ENCODE peak calls at places on chromosomes 5 and 9, in ten cellular contexts. U is cardiac muscle cell, Z is dorsolateral prefrontal cortex, A is mammary epithelial cell, G is lower lobe of right lung, Q is GM12878, I is neural progenitor cell, H is testis, B is psoas muscle, N is upper lobe of left lung. P is an unnamed sample.

GRCh38 chr9:131578778-131579504 is 33.6 kb downstream of the PRRT1B start:
- DNase-seq in U (no peak), Z (no peak), A (no peak), G (no peak), Q (peak), I (no peak), H (peak), B (no peak), N (peak), P (no peak)

GRCh38 chr5:146731909-146732659 is 146.5 kb downstream of the PPP2R2B start:
- DNase-seq in U (no peak), Z (no peak), A (peak), G (no peak), Q (no peak), I (no peak), H (no peak), B (no peak), N (no peak), P (peak)

GRCh38 chr5:175517824-175518450 is 39.6 kb downstream of the SFXN1 start:
- DNase-seq in U (no peak), Z (peak), A (peak), G (no peak), Q (no peak), I (no peak), H (no peak), B (no peak), N (no peak), P (peak)

GRCh38 chr5:36403601-36404311 is 102.1 kb upstream of the RANBP3L start:
- DNase-seq in U (no peak), Z (peak), A (no peak), G (no peak), Q (no peak), I (no peak), H (peak), B (peak), N (no peak), P (peak)

GRCh38 chr5:81854485-81854884 is 103.6 kb upstream of the SSBP2 start:
- DNase-seq in U (no peak), Z (no peak), A (no peak), G (no peak), Q (no peak), I (no peak), H (no peak), B (no peak), N (no peak), P (no peak)

GRCh38 chr5:94993501-94993900 is 291.4 kb downstream of the MCTP1 start:
- DNase-seq in U (no peak), Z (no peak), A (no peak), G (no peak), Q (no peak), I (peak), H (no peak), B (no peak), N (no peak), P (no peak)

GRCh38 chr9:127066775-127067111 is 55.7 kb downstream of the ANGPTL2 start:
- DNase-seq in U (no peak), Z (no peak), A (no peak), G (no peak), Q (no peak), I (no peak), H (no peak), B (no peak), N (no peak), P (peak)

GRCh38 chr5:108303611-108304010 is 78.3 kb downstream of the FBXL17 start:
- DNase-seq in U (no peak), Z (no peak), A (peak), G (no peak), Q (no peak), I (no peak), H (no peak), B (no peak), N (no peak), P (no peak)

GRCh38 chr9:137985637-137986071 is 108.1 kb downstream of the CACNA1B start:
- DNase-seq in U (no peak), Z (peak), A (no peak), G (no peak), Q (no peak), I (no peak), H (no peak), B (no peak), N (peak), P (no peak)

GRCh38 chr5:88051148-88051547 is 217.5 kb downstream of the TMEM161B start:
- DNase-seq in U (no peak), Z (no peak), A (no peak), G (no peak), Q (no peak), I (no peak), H (no peak), B (no peak), N (no peak), P (no peak)

GRCh38 chr5:169435506-169436230 is 134.7 kb upstream of the SLIT3 start:
- DNase-seq in U (no peak), Z (no peak), A (no peak), G (no peak), Q (no peak), I (no peak), H (no peak), B (no peak), N (no peak), P (no peak)

GRCh38 chr5:4627887-4628286 is 512.2 kb upstream of the ADAMTS16 start:
- DNase-seq in U (no peak), Z (no peak), A (no peak), G (no peak), Q (no peak), I (no peak), H (no peak), B (no peak), N (no peak), P (no peak)

GRCh38 chr9:117340422-117340821 is 74.4 kb downstream of the ASTN2 start:
- DNase-seq in U (peak), Z (no peak), A (no peak), G (no peak), Q (no peak), I (no peak), H (no peak), B (no peak), N (no peak), P (no peak)

GRCh38 chr9:8660383-8660782 is 860.8 kb upstream of the DMAC1 start:
- DNase-seq in U (peak), Z (no peak), A (no peak), G (no peak), Q (no peak), I (no peak), H (peak), B (peak), N (no peak), P (peak)

GRCh38 chr5:143434261-143435206 is 31.0 kb upstream of the NR3C1 start:
- DNase-seq in U (no peak), Z (no peak), A (no peak), G (no peak), Q (no peak), I (no peak), H (no peak), B (peak), N (no peak), P (no peak)

GRCh38 chr5:53019320-53019719 is 30.2 kb downstream of the ITGA2 start:
- DNase-seq in U (no peak), Z (no peak), A (peak), G (no peak), Q (no peak), I (no peak), H (no peak), B (no peak), N (no peak), P (peak)

GRCh38 chr5:60945760-60946253 is 802 bp downstream of the NDUFAF2 start:
- DNase-seq in U (peak), Z (no peak), A (peak), G (no peak), Q (peak), I (peak), H (peak), B (peak), N (peak), P (peak)

GRCh38 chr9:127919253-127919815 is 2.5 kb upstream of the ST6GALNAC4 start:
- DNase-seq in U (no peak), Z (peak), A (peak), G (peak), Q (no peak), I (no peak), H (no peak), B (peak), N (no peak), P (peak)

GRCh38 chr9:122506964-122507363 is 3.6 kb upstream of the OR1J2 start:
- DNase-seq in U (no peak), Z (no peak), A (no peak), G (no peak), Q (no peak), I (no peak), H (no peak), B (no peak), N (no peak), P (no peak)

GRCh38 chr5:10503997-10504761 is 59.7 kb upstream of the ANKRD33B start:
- DNase-seq in U (peak), Z (no peak), A (no peak), G (no peak), Q (no peak), I (no peak), H (no peak), B (no peak), N (no peak), P (no peak)

GRCh38 chr9:133974631-133975341 is 17.3 kb downstream of the VAV2 start:
- DNase-seq in U (no peak), Z (no peak), A (no peak), G (peak), Q (no peak), I (no peak), H (no peak), B (peak), N (no peak), P (no peak)

GRCh38 chr5:36710039-36710438 is 103.6 kb downstream of the SLC1A3 start:
- DNase-seq in U (no peak), Z (no peak), A (no peak), G (no peak), Q (no peak), I (no peak), H (no peak), B (no peak), N (no peak), P (no peak)

GRCh38 chr5:79181419-79182022 is 54.4 kb upstream of the JMY start:
- DNase-seq in U (peak), Z (no peak), A (peak), G (no peak), Q (no peak), I (no peak), H (no peak), B (no peak), N (no peak), P (no peak)

GRCh38 chr9:98550206-98550820 is 158.4 kb downstream of the GABBR2 start:
- DNase-seq in U (no peak), Z (no peak), A (no peak), G (no peak), Q (no peak), I (no peak), H (no peak), B (no peak), N (no peak), P (peak)

GRCh38 chr9:124809741-124810500 is 33.0 kb downstream of the OLFML2A start:
- DNase-seq in U (no peak), Z (no peak), A (no peak), G (no peak), Q (no peak), I (no peak), H (no peak), B (no peak), N (peak), P (no peak)

GRCh38 chr5:171913987-171914273 is 92.5 kb downstream of the FBXW11 start:
- DNase-seq in U (no peak), Z (no peak), A (no peak), G (no peak), Q (no peak), I (no peak), H (no peak), B (no peak), N (no peak), P (no peak)

GRCh38 chr9:14198544-14199510 is 115.1 kb downstream of the NFIB start:
- DNase-seq in U (no peak), Z (no peak), A (peak), G (no peak), Q (no peak), I (peak), H (peak), B (peak), N (no peak), P (peak)

GRCh38 chr5:131387236-131387635 is 123.4 kb downstream of the CDC42SE2 start:
- DNase-seq in U (no peak), Z (no peak), A (no peak), G (no peak), Q (no peak), I (no peak), H (no peak), B (no peak), N (no peak), P (no peak)

GRCh38 chr9:133103987-133104505 is 17.0 kb downstream of the RALGDS start:
- DNase-seq in U (no peak), Z (no peak), A (no peak), G (peak), Q (no peak), I (no peak), H (no peak), B (peak), N (peak), P (no peak)

GRCh38 chr9:74025402-74025894 is 471.7 kb upstream of the RORB start:
- DNase-seq in U (no peak), Z (no peak), A (peak), G (no peak), Q (no peak), I (no peak), H (no peak), B (no peak), N (no peak), P (no peak)

DNA sequence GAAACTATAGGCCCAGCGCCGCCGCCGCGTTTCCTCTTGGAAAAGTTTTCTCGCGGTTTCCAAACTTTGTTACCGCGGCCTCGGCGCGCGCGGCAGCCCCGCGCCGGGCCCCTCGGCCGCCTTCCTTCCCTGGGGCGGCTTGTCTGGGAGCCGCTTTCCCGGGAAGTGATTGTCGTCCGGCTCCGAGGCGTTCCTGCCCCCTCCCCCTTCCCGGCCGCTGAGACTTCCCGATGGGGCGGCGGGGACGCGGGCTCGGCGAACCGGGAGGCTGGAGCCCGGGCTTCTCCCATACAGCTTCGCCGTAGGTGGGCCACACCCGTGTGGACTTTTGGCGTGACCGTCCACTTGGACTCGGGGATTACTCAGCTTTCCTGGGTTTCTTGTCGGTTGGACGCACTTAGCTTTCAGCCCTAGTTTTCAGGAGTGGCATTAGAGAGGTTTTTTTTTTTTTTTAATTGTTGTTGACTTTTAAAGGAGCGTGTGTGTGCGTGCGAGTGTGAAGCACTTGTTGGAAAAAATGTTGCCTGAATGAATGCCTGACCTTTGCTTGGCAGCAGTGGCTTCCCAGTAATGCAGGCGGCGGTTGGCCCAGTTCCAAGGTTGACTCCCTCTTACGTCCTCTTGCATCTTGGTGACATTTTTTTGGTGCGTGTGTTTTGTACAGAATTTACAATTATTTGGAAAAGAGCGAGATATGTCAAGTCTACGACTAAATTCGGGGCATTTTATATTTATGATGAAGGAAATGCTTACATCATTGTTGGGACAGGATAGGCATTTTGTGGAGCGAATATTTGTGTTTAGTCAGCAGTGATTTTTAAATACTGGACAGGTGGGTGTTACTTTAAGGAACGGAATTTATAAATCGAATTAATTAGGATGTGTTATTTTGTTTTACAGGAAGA is 821 bp downstream of the CTNNA1 start:
- DNase-seq in U (peak), Z (peak), A (peak), G (peak), Q (no peak), I (peak), H (peak), B (peak), N (peak), P (peak)
- TF ChIP-seq CTCF in U (no peak), Z (no peak), A (no peak), G (no peak), Q (no peak), I (no peak), H (no peak), B (no peak), N (no peak), P (no peak)

DNA sequence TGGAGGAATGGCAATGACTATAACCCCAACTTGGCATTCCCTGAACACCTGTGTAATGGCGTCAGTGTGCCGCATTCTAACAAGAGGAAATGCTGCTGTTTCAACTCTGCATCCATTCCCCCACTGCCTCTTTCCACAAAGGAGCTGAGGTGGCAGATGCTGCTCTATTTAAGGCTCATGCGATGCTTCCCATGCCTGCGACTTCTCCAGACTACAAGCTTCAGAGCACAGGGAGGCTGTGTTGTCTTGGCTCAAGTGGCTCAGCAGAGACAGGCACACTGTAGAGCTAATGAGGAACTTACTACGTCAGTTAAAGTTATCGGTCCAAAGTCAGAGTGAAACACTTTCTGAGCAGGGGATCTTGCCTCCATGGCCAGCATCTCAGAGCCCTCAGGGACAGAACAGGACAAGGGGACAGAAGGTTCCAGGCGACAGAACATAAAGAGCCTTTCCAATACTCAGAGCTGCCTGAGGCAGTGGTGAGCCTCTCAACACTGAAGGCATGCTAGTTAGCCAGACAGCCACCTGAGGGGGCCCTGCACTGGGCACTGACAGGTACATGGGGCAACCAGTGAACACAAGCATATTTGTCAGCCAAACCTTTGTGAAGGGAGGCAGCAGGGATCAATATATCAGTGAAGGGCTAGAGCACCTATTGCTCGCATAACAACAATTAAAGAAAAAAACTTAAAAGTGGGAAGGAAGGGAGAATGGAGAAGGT is 21.8 kb downstream of the TNIP1 start:
- DNase-seq in U (no peak), Z (peak), A (no peak), G (no peak), Q (no peak), I (no peak), H (no peak), B (peak), N (no peak), P (no peak)
- H3K27ac ChIP-seq in U (no peak), Z (peak), A (no peak), G (peak), Q (peak), I (no peak), H (no peak), B (peak), N (peak), P (no peak)

GRCh38 chr5:73450672-73451217 is 2.2 kb upstream of the FOXD1 start:
- DNase-seq in U (no peak), Z (no peak), A (no peak), G (no peak), Q (no peak), I (peak), H (no peak), B (no peak), N (no peak), P (no peak)
- H3K4me3 ChIP-seq in U (peak), Z (no peak), A (peak), G (no peak), Q (no peak), I (peak), H (peak), B (peak), N (no peak), P (peak)

GRCh38 chr5:40367260-40367659 is 312.5 kb upstream of the PTGER4 start:
- DNase-seq in U (no peak), Z (no peak), A (no peak), G (no peak), Q (no peak), I (no peak), H (no peak), B (no peak), N (no peak), P (peak)
- TF ChIP-seq CTCF in U (peak), Z (no peak), A (peak), G (peak), Q (peak), I (no peak), H (no peak), B (no peak), N (no peak), P (peak)

GRCh38 chr5:75362474-75362975 is 25.5 kb downstream of the HMGCR start:
- DNase-seq in U (no peak), Z (no peak), A (no peak), G (no peak), Q (no peak), I (no peak), H (no peak), B (no peak), N (no peak), P (no peak)
- H3K27ac ChIP-seq in U (peak), Z (no peak), A (no peak), G (no peak), Q (no peak), I (peak), H (no peak), B (no peak), N (no peak), P (no peak)

GRCh38 chr5:134225780-134226440 is at the start of gene PPP2CA:
- DNase-seq in U (peak), Z (peak), A (peak), G (peak), Q (peak), I (peak), H (peak), B (peak), N (peak), P (peak)

GRCh38 chr5:134226441-134227192 is 744 bp upstream of the PPP2CA start:
- DNase-seq in U (no peak), Z (no peak), A (peak), G (peak), Q (no peak), I (no peak), H (no peak), B (no peak), N (peak), P (no peak)

GRCh38 chr5:134227786-134228185 is 1.9 kb upstream of the PPP2CA start:
- DNase-seq in U (no peak), Z (no peak), A (no peak), G (no peak), Q (no peak), I (no peak), H (no peak), B (no peak), N (no peak), P (no peak)

GRCh38 chr5:134228624-134229023 is 2.8 kb upstream of the PPP2CA start:
- DNase-seq in U (no peak), Z (no peak), A (no peak), G (no peak), Q (no peak), I (no peak), H (no peak), B (no peak), N (no peak), P (no peak)

DNA sequence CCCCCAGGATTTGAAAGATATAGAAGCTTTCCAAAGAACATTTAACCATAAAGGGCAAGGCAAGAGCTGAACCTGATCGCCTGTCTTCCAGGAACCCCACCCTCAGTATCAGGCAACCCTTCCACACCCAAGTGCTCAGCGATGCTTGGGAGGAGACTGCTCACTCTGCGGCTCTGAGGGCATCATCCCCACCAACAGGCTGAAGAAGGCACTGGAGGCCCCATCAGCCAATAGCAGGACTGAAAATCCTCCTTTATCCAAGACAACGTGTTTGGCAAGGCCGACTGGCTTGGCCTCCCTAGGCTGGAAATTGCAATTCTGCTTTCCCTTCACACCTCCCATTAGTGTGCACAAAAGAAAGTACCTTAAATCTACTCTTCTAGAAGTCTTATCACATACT is 1.4 kb upstream of the PPP2CA start:
- DNase-seq in U (no peak), Z (peak), A (peak), G (no peak), Q (no peak), I (peak), H (peak), B (no peak), N (no peak), P (no peak)
- H3K4me3 ChIP-seq in U (peak), Z (peak), A (no peak), G (peak), Q (peak), I (peak), H (peak), B (peak), N (peak), P (no peak)